ENCODE peak calls at places on chromosomes 3 and 15, in six cellular contexts. One of them, this sample, is unnamed.

GRCh38 chr15:99446565-99447496 is 119.0 kb upstream of the MEF2A start:
- DNase-seq in RWPE1: no peak
- DNase-seq in brain microvascular endothelial cell: no peak
- DNase-seq in cardiac muscle cell: no peak
- DNase-seq in IMR-90: no peak
- DNase-seq in cardiac fibroblast: no peak
- DNase-seq in this sample: no peak

GRCh38 chr3:188126271-188126670 is 27.7 kb upstream of the LPP start:
- DNase-seq in cardiac fibroblast: no peak
- DNase-seq in IMR-90: peak; percentile 80
- DNase-seq in cardiac muscle cell: no peak
- DNase-seq in RWPE1: no peak
- DNase-seq in brain microvascular endothelial cell: no peak
- DNase-seq in this sample: no peak

GRCh38 chr15:72306211-72306785 is 13.7 kb downstream of the CELF6 start:
- DNase-seq in IMR-90: peak; percentile 32
- DNase-seq in brain microvascular endothelial cell: peak; percentile 12
- DNase-seq in cardiac muscle cell: no peak
- DNase-seq in RWPE1: peak; percentile 33
- DNase-seq in cardiac fibroblast: peak; percentile 64
- DNase-seq in this sample: peak; percentile 16

GRCh38 chr15:26087395-26087794 is 224.3 kb upstream of the ATP10A start:
- DNase-seq in cardiac fibroblast: peak; percentile 31
- DNase-seq in cardiac muscle cell: no peak
- DNase-seq in brain microvascular endothelial cell: no peak
- DNase-seq in IMR-90: peak; percentile 44
- DNase-seq in RWPE1: peak; percentile 36
- DNase-seq in this sample: no peak

GRCh38 chr3:192901435-192901834 is 16.2 kb downstream of the MB21D2 start:
- DNase-seq in brain microvascular endothelial cell: peak; percentile 85
- DNase-seq in IMR-90: peak; percentile 98
- DNase-seq in cardiac fibroblast: peak; percentile 97
- DNase-seq in cardiac muscle cell: no peak
- DNase-seq in RWPE1: peak; percentile 80
- DNase-seq in this sample: peak; percentile 73

GRCh38 chr3:49244589-49245205 is 32.3 kb downstream of the C3orf62 start:
- DNase-seq in brain microvascular endothelial cell: no peak
- DNase-seq in IMR-90: peak; percentile 10
- DNase-seq in RWPE1: peak; percentile 59
- DNase-seq in cardiac fibroblast: no peak
- DNase-seq in cardiac muscle cell: no peak
- DNase-seq in this sample: no peak

GRCh38 chr3:195198424-195199346 is 72.3 kb downstream of the XXYLT1 start:
- DNase-seq in cardiac fibroblast: no peak
- DNase-seq in RWPE1: no peak
- DNase-seq in brain microvascular endothelial cell: no peak
- DNase-seq in IMR-90: no peak
- DNase-seq in cardiac muscle cell: no peak
- DNase-seq in this sample: no peak

GRCh38 chr3:52355526-52355925 is 39.4 kb downstream of the DNAH1 start:
- DNase-seq in cardiac muscle cell: no peak
- DNase-seq in RWPE1: no peak
- DNase-seq in cardiac fibroblast: no peak
- DNase-seq in brain microvascular endothelial cell: no peak
- DNase-seq in IMR-90: no peak
- DNase-seq in this sample: no peak

GRCh38 chr3:48185129-48185528 is 3.1 kb downstream of the CDC25A start:
- DNase-seq in brain microvascular endothelial cell: no peak
- DNase-seq in IMR-90: no peak
- DNase-seq in cardiac fibroblast: no peak
- DNase-seq in cardiac muscle cell: no peak
- DNase-seq in RWPE1: no peak
- DNase-seq in this sample: no peak

GRCh38 chr3:116005404-116005803 is 382.1 kb downstream of the GAP43 start:
- DNase-seq in brain microvascular endothelial cell: peak; percentile 98
- DNase-seq in cardiac muscle cell: no peak
- DNase-seq in RWPE1: peak; percentile 73
- DNase-seq in cardiac fibroblast: peak; percentile 99
- DNase-seq in IMR-90: peak; percentile 98
- DNase-seq in this sample: peak; percentile 86

GRCh38 chr15:81091889-81092558 is 42.0 kb upstream of the CFAP161 start:
- DNase-seq in brain microvascular endothelial cell: peak; percentile 92
- DNase-seq in IMR-90: peak; percentile 97
- DNase-seq in cardiac fibroblast: peak; percentile 94
- DNase-seq in cardiac muscle cell: peak; percentile 83
- DNase-seq in RWPE1: peak; percentile 86
- DNase-seq in this sample: peak; percentile 88

GRCh38 chr3:126878664-126879063 is 104.3 kb upstream of the PLXNA1 start:
- DNase-seq in RWPE1: no peak
- DNase-seq in cardiac fibroblast: no peak
- DNase-seq in cardiac muscle cell: no peak
- DNase-seq in IMR-90: no peak
- DNase-seq in brain microvascular endothelial cell: no peak
- DNase-seq in this sample: no peak

GRCh38 chr3:70981252-70981933 is 602.1 kb downstream of the FOXP1 start:
- DNase-seq in brain microvascular endothelial cell: no peak
- DNase-seq in cardiac muscle cell: no peak
- DNase-seq in RWPE1: no peak
- DNase-seq in cardiac fibroblast: no peak
- DNase-seq in IMR-90: no peak
- DNase-seq in this sample: no peak

GRCh38 chr15:95162967-95163531 is 931.7 kb downstream of the MCTP2 start:
- DNase-seq in RWPE1: peak; percentile 78
- DNase-seq in cardiac muscle cell: no peak
- DNase-seq in cardiac fibroblast: peak; percentile 82
- DNase-seq in IMR-90: peak; percentile 91
- DNase-seq in brain microvascular endothelial cell: peak; percentile 82
- DNase-seq in this sample: peak; percentile 83

GRCh38 chr3:49199244-49199899 is 28.0 kb downstream of the KLHDC8B start:
- DNase-seq in cardiac fibroblast: peak; percentile 83
- DNase-seq in brain microvascular endothelial cell: peak; percentile 95
- DNase-seq in cardiac muscle cell: no peak
- DNase-seq in RWPE1: peak; percentile 30
- DNase-seq in IMR-90: peak; percentile 24
- DNase-seq in this sample: peak; percentile 93

GRCh38 chr15:67103432-67103831 is 38.0 kb downstream of the SMAD3 start:
- DNase-seq in cardiac muscle cell: no peak
- DNase-seq in IMR-90: no peak
- DNase-seq in brain microvascular endothelial cell: no peak
- DNase-seq in RWPE1: no peak
- DNase-seq in cardiac fibroblast: no peak
- DNase-seq in this sample: no peak

GRCh38 chr3:123602325-123602724 is 17.5 kb upstream of the HACD2 start:
- DNase-seq in cardiac fibroblast: peak; percentile 90
- DNase-seq in cardiac muscle cell: no peak
- DNase-seq in brain microvascular endothelial cell: peak; percentile 88
- DNase-seq in IMR-90: peak; percentile 94
- DNase-seq in RWPE1: peak; percentile 79
- DNase-seq in this sample: peak; percentile 79

GRCh38 chr3:129890125-129890524 is 3.4 kb downstream of the TMCC1 start:
- DNase-seq in IMR-90: no peak
- DNase-seq in cardiac muscle cell: no peak
- DNase-seq in brain microvascular endothelial cell: no peak
- DNase-seq in RWPE1: no peak
- DNase-seq in cardiac fibroblast: no peak
- DNase-seq in this sample: no peak

GRCh38 chr3:172877011-172877410 is 126.5 kb downstream of the ECT2 start:
- DNase-seq in cardiac fibroblast: peak; percentile 53
- DNase-seq in IMR-90: no peak
- DNase-seq in cardiac muscle cell: peak; percentile 88
- DNase-seq in brain microvascular endothelial cell: no peak
- DNase-seq in RWPE1: no peak
- DNase-seq in this sample: peak; percentile 58

GRCh38 chr3:132079150-132079549 is 44.3 kb upstream of the CPNE4 start:
- DNase-seq in cardiac muscle cell: peak; percentile 5
- DNase-seq in IMR-90: peak; percentile 0
- DNase-seq in brain microvascular endothelial cell: peak; percentile 40
- DNase-seq in RWPE1: no peak
- DNase-seq in cardiac fibroblast: peak; percentile 45
- DNase-seq in this sample: no peak

GRCh38 chr3:111676177-111677021 is 81.3 kb upstream of the ZBED2 start:
- DNase-seq in cardiac fibroblast: peak; percentile 75
- DNase-seq in cardiac muscle cell: no peak
- DNase-seq in brain microvascular endothelial cell: peak; percentile 51
- DNase-seq in RWPE1: peak; percentile 77
- DNase-seq in IMR-90: no peak
- DNase-seq in this sample: no peak

GRCh38 chr3:6861989-6862879 is 1.3 kb downstream of the GRM7 start:
- DNase-seq in brain microvascular endothelial cell: no peak
- DNase-seq in IMR-90: no peak
- DNase-seq in cardiac fibroblast: no peak
- DNase-seq in RWPE1: no peak
- DNase-seq in cardiac muscle cell: no peak
- DNase-seq in this sample: no peak

GRCh38 chr15:40358492-40359353 is 704 bp downstream of the DISP2 start:
- DNase-seq in brain microvascular endothelial cell: no peak
- DNase-seq in IMR-90: no peak
- DNase-seq in RWPE1: no peak
- DNase-seq in cardiac fibroblast: no peak
- DNase-seq in cardiac muscle cell: peak; percentile 35
- DNase-seq in this sample: no peak

GRCh38 chr3:757711-758110 is 335.1 kb upstream of the CNTN6 start:
- DNase-seq in cardiac fibroblast: no peak
- DNase-seq in brain microvascular endothelial cell: no peak
- DNase-seq in RWPE1: no peak
- DNase-seq in cardiac muscle cell: no peak
- DNase-seq in IMR-90: no peak
- DNase-seq in this sample: no peak

GRCh38 chr15:43465105-43465504 is 27.9 kb downstream of the TP53BP1 start:
- DNase-seq in cardiac fibroblast: peak; percentile 91
- DNase-seq in cardiac muscle cell: no peak
- DNase-seq in brain microvascular endothelial cell: peak; percentile 52
- DNase-seq in RWPE1: no peak
- DNase-seq in IMR-90: peak; percentile 91
- DNase-seq in this sample: peak; percentile 84

GRCh38 chr3:194689493-194689901 is 3.8 kb downstream of the FAM43A start:
- DNase-seq in cardiac muscle cell: no peak
- DNase-seq in cardiac fibroblast: peak; percentile 65
- DNase-seq in IMR-90: peak; percentile 78
- DNase-seq in RWPE1: no peak
- DNase-seq in brain microvascular endothelial cell: no peak
- DNase-seq in this sample: peak; percentile 80

GRCh38 chr3:128426128-128426921 is 40.4 kb downstream of the DNAJB8 start:
- DNase-seq in RWPE1: peak; percentile 78
- DNase-seq in brain microvascular endothelial cell: no peak
- DNase-seq in IMR-90: no peak
- DNase-seq in cardiac muscle cell: peak; percentile 76
- DNase-seq in cardiac fibroblast: peak; percentile 16
- DNase-seq in this sample: peak; percentile 21
- TF ChIP-seq CTCF in RWPE1: peak; percentile 98
- TF ChIP-seq CTCF in brain microvascular endothelial cell: peak; percentile 46
- TF ChIP-seq CTCF in IMR-90: peak; percentile 94
- TF ChIP-seq CTCF in cardiac muscle cell: peak; percentile 65
- TF ChIP-seq CTCF in cardiac fibroblast: peak; percentile 38
- TF ChIP-seq CTCF in this sample: peak; percentile 70

GRCh38 chr3:117104381-117104780 is 394.8 kb downstream of the TUSC7 start:
- DNase-seq in IMR-90: no peak
- DNase-seq in RWPE1: no peak
- DNase-seq in brain microvascular endothelial cell: no peak
- DNase-seq in cardiac fibroblast: peak; percentile 35
- DNase-seq in cardiac muscle cell: no peak
- DNase-seq in this sample: no peak

GRCh38 chr3:117104792-117105191 is 395.2 kb downstream of the TUSC7 start:
- DNase-seq in RWPE1: no peak
- DNase-seq in brain microvascular endothelial cell: peak; percentile 29
- DNase-seq in cardiac fibroblast: peak; percentile 20
- DNase-seq in cardiac muscle cell: no peak
- DNase-seq in IMR-90: peak; percentile 55
- DNase-seq in this sample: no peak

GRCh38 chr3:117102441-117102840 is 392.9 kb downstream of the TUSC7 start:
- DNase-seq in cardiac fibroblast: no peak
- DNase-seq in cardiac muscle cell: no peak
- DNase-seq in brain microvascular endothelial cell: no peak
- DNase-seq in RWPE1: no peak
- DNase-seq in IMR-90: peak; percentile 19
- DNase-seq in this sample: no peak

GRCh38 chr3:117103645-117104044 is 394.1 kb downstream of the TUSC7 start:
- DNase-seq in RWPE1: no peak
- DNase-seq in cardiac muscle cell: no peak
- DNase-seq in cardiac fibroblast: peak; percentile 5
- DNase-seq in IMR-90: no peak
- DNase-seq in brain microvascular endothelial cell: no peak
- DNase-seq in this sample: no peak

DNA sequence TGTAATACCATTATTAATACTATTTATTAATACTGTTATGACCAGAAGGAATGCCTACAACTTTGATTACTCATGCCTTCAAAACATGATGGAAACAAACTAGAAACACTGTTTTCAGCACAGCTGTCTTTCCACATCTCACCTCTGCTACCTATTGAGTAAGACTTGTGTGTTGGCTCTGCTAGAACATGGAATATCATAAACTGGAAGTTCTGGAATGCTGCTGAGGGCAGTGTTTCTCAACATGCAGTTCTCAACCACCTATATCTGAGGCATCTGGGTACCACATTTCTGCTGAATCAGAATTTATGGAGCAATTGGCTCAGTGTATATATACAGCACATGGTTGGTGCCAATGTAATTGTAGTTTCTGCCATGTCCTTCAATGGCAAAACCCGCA is 392.1 kb downstream of the TUSC7 start:
- DNase-seq in IMR-90: no peak
- DNase-seq in RWPE1: no peak
- DNase-seq in cardiac muscle cell: no peak
- DNase-seq in brain microvascular endothelial cell: no peak
- DNase-seq in cardiac fibroblast: no peak
- DNase-seq in this sample: peak; percentile 3
- TF ChIP-seq CTCF in IMR-90: no peak
- TF ChIP-seq CTCF in RWPE1: no peak
- TF ChIP-seq CTCF in cardiac muscle cell: no peak
- TF ChIP-seq CTCF in brain microvascular endothelial cell: no peak
- TF ChIP-seq CTCF in cardiac fibroblast: no peak
- TF ChIP-seq CTCF in this sample: no peak

GRCh38 chr3:4334548-4334947 is 31.4 kb downstream of the SETMAR start:
- DNase-seq in cardiac fibroblast: no peak
- DNase-seq in IMR-90: no peak
- DNase-seq in RWPE1: no peak
- DNase-seq in cardiac muscle cell: no peak
- DNase-seq in brain microvascular endothelial cell: no peak
- DNase-seq in this sample: no peak
- TF ChIP-seq CTCF in cardiac fibroblast: peak; percentile 5
- TF ChIP-seq CTCF in IMR-90: no peak
- TF ChIP-seq CTCF in RWPE1: no peak
- TF ChIP-seq CTCF in cardiac muscle cell: no peak
- TF ChIP-seq CTCF in brain microvascular endothelial cell: peak; percentile 25
- TF ChIP-seq CTCF in this sample: no peak

DNA sequence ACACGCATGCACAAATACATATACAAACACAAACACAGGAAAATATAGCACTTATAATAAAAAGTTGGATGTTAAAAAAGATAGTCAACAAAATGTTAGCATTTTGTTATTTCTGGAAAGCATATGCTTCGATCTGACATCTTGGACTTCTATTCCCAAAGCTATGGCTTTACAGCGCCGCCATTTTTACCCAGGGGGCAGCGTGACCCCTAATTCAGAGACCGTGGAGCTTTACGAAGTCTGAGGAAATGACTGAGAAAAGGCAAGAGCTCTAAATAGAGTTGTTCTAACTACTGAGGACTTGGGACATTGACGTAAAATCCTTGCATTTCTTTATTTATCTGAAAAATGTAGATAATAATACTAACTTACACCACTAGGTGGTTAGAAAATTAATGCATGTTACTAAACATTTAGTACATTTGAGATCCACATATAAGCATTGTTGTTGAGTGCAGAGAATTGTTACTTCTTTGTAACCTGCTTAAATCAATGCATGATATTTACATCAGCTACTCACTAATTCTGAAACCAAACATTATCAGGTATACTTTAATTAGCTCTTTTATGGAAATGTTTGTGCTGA is 155.4 kb downstream of the TP63 start:
- DNase-seq in cardiac fibroblast: peak; percentile 5
- DNase-seq in brain microvascular endothelial cell: no peak
- DNase-seq in RWPE1: no peak
- DNase-seq in cardiac muscle cell: no peak
- DNase-seq in IMR-90: no peak
- DNase-seq in this sample: no peak
- TF ChIP-seq CTCF in cardiac fibroblast: peak; percentile 14
- TF ChIP-seq CTCF in brain microvascular endothelial cell: no peak
- TF ChIP-seq CTCF in RWPE1: no peak
- TF ChIP-seq CTCF in cardiac muscle cell: peak; percentile 6
- TF ChIP-seq CTCF in IMR-90: no peak
- TF ChIP-seq CTCF in this sample: no peak